ENCODE peak calls at places on chromosomes 6 and 20, in five cellular contexts. C is PC-9, U is cardiac muscle cell, P is K562, Z is prostate gland. K is an unnamed sample. For H3K4me1, the result is how much of the 10 kb centered on the place peaks cover.

GRCh38 chr20:61985096-61985495 is 80.6 kb downstream of the TAF4 start:
- DNase-seq in C (no peak), U (no peak), P (no peak), Z (no peak), K (no peak)

GRCh38 chr20:48070961-48071645 is 285.8 kb upstream of the SULF2 start:
- DNase-seq in C (no peak), U (peak), P (no peak), Z (no peak), K (peak)

GRCh38 chr20:6074145-6074561 is 20.3 kb upstream of the LRRN4 start:
- DNase-seq in C (no peak), U (no peak), P (peak), Z (no peak), K (no peak)

GRCh38 chr20:61924211-61924857 is 141.3 kb downstream of the TAF4 start:
- DNase-seq in C (no peak), U (no peak), P (no peak), Z (no peak), K (no peak)

GRCh38 chr6:4936681-4937041 is 67.2 kb downstream of the RPP40 start:
- DNase-seq in C (no peak), U (peak), P (peak), Z (no peak), K (no peak)

GRCh38 chr6:37175332-37176267 is 5.6 kb downstream of the PIM1 start:
- DNase-seq in C (no peak), U (peak), P (no peak), Z (no peak), K (no peak)

GRCh38 chr6:21836292-21836691 is 242.7 kb downstream of the SOX4 start:
- DNase-seq in C (no peak), U (no peak), P (no peak), Z (no peak), K (no peak)

GRCh38 chr20:41006126-41006935 is 22.3 kb upstream of the TOP1 start:
- DNase-seq in C (peak), U (no peak), P (no peak), Z (no peak), K (no peak)

GRCh38 chr20:36320261-36320897 is 14.2 kb downstream of the DLGAP4 start:
- DNase-seq in C (no peak), U (no peak), P (no peak), Z (no peak), K (no peak)

GRCh38 chr6:111685058-111685457 is 79.4 kb upstream of the TRAF3IP2 start:
- DNase-seq in C (no peak), U (no peak), P (no peak), Z (no peak), K (no peak)

GRCh38 chr6:148653138-148653776 is 93.6 kb upstream of the UST start:
- DNase-seq in C (no peak), U (no peak), P (no peak), Z (no peak), K (no peak)

GRCh38 chr6:36586606-36587005 is 7.6 kb upstream of the SRSF3 start:
- DNase-seq in C (no peak), U (no peak), P (no peak), Z (no peak), K (no peak)

GRCh38 chr20:48841196-48841860 is 13.5 kb upstream of the PREX1 start:
- DNase-seq in C (no peak), U (no peak), P (no peak), Z (no peak), K (no peak)

GRCh38 chr20:19849341-19850189 is 91.5 kb downstream of the RIN2 start:
- DNase-seq in C (no peak), U (peak), P (no peak), Z (peak), K (no peak)

GRCh38 chr20:43536817-43537440 is 21.9 kb upstream of the SGK2 start:
- DNase-seq in C (peak), U (no peak), P (no peak), Z (no peak), K (no peak)

GRCh38 chr20:10856237-10856636 is 182.4 kb upstream of the JAG1 start:
- DNase-seq in C (no peak), U (peak), P (no peak), Z (no peak), K (no peak)

GRCh38 chr20:50815162-50815989 is 20.5 kb downstream of the BCAS4 start:
- DNase-seq in C (peak), U (no peak), P (no peak), Z (no peak), K (no peak)
- H3K4me1 ChIP-seq in C (under half), U (under half), P (under half), Z (under half), K (under half)

GRCh38 chr6:12102350-12102749 is 90.2 kb downstream of the HIVEP1 start:
- DNase-seq in C (no peak), U (no peak), P (no peak), Z (no peak), K (no peak)
- TF ChIP-seq CTCF in C (no peak), U (no peak), P (no peak), Z (no peak), K (no peak)

DNA sequence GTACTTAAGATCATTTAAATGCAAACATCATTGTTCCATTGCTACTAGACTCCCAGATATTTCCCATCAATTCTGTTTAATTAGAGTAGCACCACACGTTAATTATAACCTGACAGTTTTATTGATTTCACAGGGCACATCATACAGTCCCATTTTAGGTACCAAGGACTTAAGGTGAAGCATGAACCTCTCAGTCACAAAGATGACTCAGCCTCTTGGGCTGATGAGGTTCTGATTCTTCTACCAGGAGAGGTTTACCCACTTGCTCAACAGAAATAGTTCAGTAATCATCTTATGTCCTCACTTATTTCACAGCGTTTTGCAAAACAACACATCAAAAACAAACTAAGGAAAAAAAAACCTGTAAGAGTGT is 98.5 kb downstream of the HIVEP2 start:
- DNase-seq in C (peak), U (peak), P (no peak), Z (no peak), K (no peak)
- H3K4me3 ChIP-seq in C (peak), U (no peak), P (no peak), Z (peak), K (no peak)

GRCh38 chr6:64258752-64259151 is 623.1 kb downstream of the PHF3 start:
- DNase-seq in C (no peak), U (no peak), P (no peak), Z (no peak), K (no peak)
- H3K4me1 ChIP-seq in C (under half), U (under half), P (under half), Z (under half), K (under half)

DNA sequence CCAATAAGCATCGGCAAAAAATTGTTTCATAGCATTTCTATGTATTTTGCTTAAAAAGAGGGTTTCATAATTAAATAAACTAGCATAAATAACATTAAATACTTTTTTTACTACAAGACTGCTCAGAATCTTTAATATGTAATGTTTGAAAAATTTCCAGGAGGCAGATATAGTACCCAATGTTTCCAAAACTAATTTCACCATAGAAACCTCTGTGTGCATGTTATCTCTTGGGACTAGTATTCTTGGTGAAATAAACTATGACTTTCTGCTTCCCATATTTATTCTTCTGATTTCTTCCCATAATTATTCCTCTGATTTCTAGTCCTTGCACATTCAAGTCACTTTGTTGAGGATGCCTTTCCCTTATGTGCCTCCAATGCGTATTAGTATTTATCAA is 94.5 kb downstream of the PTPRK start:
- DNase-seq in C (no peak), U (peak), P (no peak), Z (no peak), K (no peak)
- TF ChIP-seq CTCF in C (no peak), U (no peak), P (no peak), Z (no peak), K (no peak)

DNA sequence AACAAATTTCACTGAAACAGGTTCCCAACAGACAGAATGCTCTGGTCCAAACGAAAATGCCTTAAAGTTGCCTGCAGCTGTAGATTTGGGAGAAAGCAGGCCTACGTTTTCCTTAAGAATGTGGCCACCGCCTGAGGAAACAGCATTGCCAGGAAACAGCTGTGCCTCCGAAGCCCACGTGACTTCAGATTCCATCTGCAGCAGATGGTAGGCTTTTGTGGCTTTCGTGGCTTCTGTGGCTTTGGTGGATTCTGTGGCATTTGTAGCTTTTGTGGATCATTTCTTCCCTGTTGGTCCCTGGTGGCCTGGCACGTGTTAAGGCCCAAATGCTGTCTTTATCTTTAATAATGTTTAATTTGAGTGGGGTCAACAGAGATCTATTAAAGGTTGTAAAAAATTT is 222.9 kb downstream of the TTLL2 start:
- DNase-seq in C (no peak), U (peak), P (no peak), Z (no peak), K (no peak)
- H3K4me3 ChIP-seq in C (no peak), U (no peak), P (no peak), Z (no peak), K (no peak)

GRCh38 chr6:106167105-106167814 is 81.1 kb downstream of the PRDM1 start:
- DNase-seq in C (no peak), U (no peak), P (no peak), Z (no peak), K (no peak)
- H3K4me1 ChIP-seq in C (under half), U (under half), P (under half), Z (under half), K (under half)

GRCh38 chr20:64082821-64083379 is 1.3 kb downstream of the LKAAEAR1 start:
- DNase-seq in C (no peak), U (no peak), P (no peak), Z (no peak), K (no peak)
- TF ChIP-seq CTCF in C (no peak), U (no peak), P (no peak), Z (no peak), K (no peak)

GRCh38 chr6:160347259-160348208 is 644 bp upstream of the SLC22A3 start:
- DNase-seq in C (no peak), U (no peak), P (no peak), Z (no peak), K (no peak)

GRCh38 chr6:160353950-160354496 is 5.8 kb downstream of the SLC22A3 start:
- DNase-seq in C (no peak), U (no peak), P (no peak), Z (no peak), K (no peak)

GRCh38 chr6:160348209-160348551 is at the start of gene SLC22A3:
- DNase-seq in C (no peak), U (peak), P (no peak), Z (peak), K (peak)

GRCh38 chr6:160348552-160349441 is 619 bp downstream of the SLC22A3 start:
- DNase-seq in C (no peak), U (peak), P (no peak), Z (no peak), K (no peak)

GRCh38 chr6:160349837-160350236 is 1.7 kb downstream of the SLC22A3 start:
- DNase-seq in C (no peak), U (peak), P (no peak), Z (no peak), K (no peak)
- H3K4me3 ChIP-seq in C (no peak), U (no peak), P (no peak), Z (peak), K (peak)